ENCODE peak calls at places on chromosomes 1 and 21, in seven cellular contexts. M is H7, Y is heart right ventricle, U is testis, G is BE2C, S is body of pancreas, F is ovary. I is an unnamed sample.

GRCh38 chr1:225343618-225344017 is 84.2 kb downstream of the LBR start:
- DNase-seq in S (no peak), G (no peak), M (no peak), U (no peak), Y (no peak), F (no peak), I (no peak)

GRCh38 chr1:1165900-1166421 is 7.7 kb upstream of the TTLL10 start:
- DNase-seq in U (no peak), M (no peak), G (no peak), F (no peak), S (peak), Y (no peak), I (no peak)

GRCh38 chr1:231324660-231325059 is 13.0 kb downstream of the EXOC8 start:
- DNase-seq in G (no peak), U (no peak), F (no peak), M (no peak), S (no peak), Y (no peak), I (no peak)

GRCh38 chr1:175834597-175834996 is 91.2 kb upstream of the TNR start:
- DNase-seq in G (no peak), S (no peak), F (no peak), U (no peak), Y (no peak), M (no peak), I (peak)

GRCh38 chr1:26820784-26821269 is 5.7 kb upstream of the ZDHHC18 start:
- DNase-seq in G (no peak), Y (no peak), F (no peak), U (no peak), M (peak), S (no peak), I (no peak)

GRCh38 chr1:29975036-29975694 is 738.8 kb downstream of the PTPRU start:
- DNase-seq in G (no peak), M (peak), U (no peak), Y (peak), F (no peak), S (no peak), I (peak)

GRCh38 chr1:17648457-17649145 is 106.5 kb upstream of the ACTL8 start:
- DNase-seq in Y (no peak), S (peak), M (no peak), U (no peak), G (no peak), F (no peak), I (no peak)

GRCh38 chr1:86515597-86515996 is 31.3 kb upstream of the CLCA4 start:
- DNase-seq in S (no peak), G (no peak), F (no peak), M (peak), Y (no peak), U (no peak), I (peak)

GRCh38 chr1:10941891-10942541 is 70.4 kb upstream of the TARDBP start:
- DNase-seq in G (peak), Y (peak), U (peak), S (peak), M (peak), F (peak), I (peak)

GRCh38 chr1:67700692-67701410 is 15.8 kb downstream of the GADD45A start:
- DNase-seq in S (no peak), F (no peak), M (peak), U (no peak), G (peak), Y (peak), I (peak)

GRCh38 chr1:111825217-111825616 is 69.5 kb downstream of the DDX20 start:
- DNase-seq in F (no peak), S (no peak), G (no peak), U (no peak), M (no peak), Y (no peak), I (no peak)

GRCh38 chr1:50289495-50289894 is 133.7 kb downstream of the DMRTA2 start:
- DNase-seq in S (no peak), F (no peak), M (no peak), U (no peak), Y (no peak), G (no peak), I (no peak)

GRCh38 chr1:232880354-232880753 is 70.1 kb upstream of the NTPCR start:
- DNase-seq in F (no peak), U (peak), S (peak), M (peak), Y (no peak), G (peak), I (peak)

GRCh38 chr1:175150596-175151319 is 41.8 kb downstream of the KIAA0040 start:
- DNase-seq in U (no peak), M (no peak), Y (no peak), S (no peak), F (no peak), G (no peak), I (peak)

GRCh38 chr1:202752799-202753198 is 42.5 kb upstream of the SYT2 start:
- DNase-seq in U (no peak), G (no peak), F (no peak), S (no peak), M (no peak), Y (no peak), I (no peak)

GRCh38 chr1:3900150-3900968 is at the start of gene C1orf174:
- DNase-seq in F (peak), G (peak), Y (peak), M (peak), S (peak), U (peak), I (peak)

GRCh38 chr1:50424940-50425375 is 1.7 kb upstream of the DMRTA2 start:
- DNase-seq in S (no peak), U (no peak), F (no peak), G (no peak), M (peak), Y (no peak), I (peak)

GRCh38 chr1:6587261-6588005 is 7.6 kb downstream of the ZBTB48 start:
- DNase-seq in M (peak), Y (peak), G (no peak), S (peak), U (peak), F (no peak), I (no peak)

GRCh38 chr1:174266476-174266875 is 107.2 kb downstream of the RABGAP1L start:
- DNase-seq in M (no peak), S (no peak), G (no peak), F (no peak), U (no peak), Y (no peak), I (no peak)

GRCh38 chr21:42941696-42942085 is 16.3 kb upstream of the ERVH48-1 start:
- DNase-seq in U (no peak), F (no peak), Y (no peak), M (no peak), G (no peak), S (no peak), I (peak)

GRCh38 chr21:36976882-36977651 is 10.6 kb upstream of the HLCS start:
- DNase-seq in M (peak), F (no peak), S (peak), G (peak), U (peak), Y (peak), I (peak)

GRCh38 chr1:47444578-47445465 is 7.0 kb downstream of the FOXD2 start:
- DNase-seq in Y (no peak), F (no peak), M (peak), U (peak), S (peak), G (no peak), I (peak)

GRCh38 chr1:25786887-25787286 is 13.1 kb upstream of the SELENON start:
- DNase-seq in Y (no peak), F (no peak), S (no peak), G (no peak), M (no peak), U (no peak), I (no peak)

GRCh38 chr1:167328762-167329483 is 108.2 kb downstream of the POU2F1 start:
- DNase-seq in F (no peak), U (no peak), S (no peak), G (peak), M (peak), Y (no peak), I (peak)

GRCh38 chr1:113784104-113784779 is 25.0 kb upstream of the PHTF1 start:
- DNase-seq in G (no peak), S (no peak), M (no peak), Y (no peak), F (no peak), U (no peak), I (no peak)

GRCh38 chr21:38170705-38171682 is 85.8 kb upstream of the KCNJ15 start:
- DNase-seq in Y (no peak), F (no peak), S (no peak), M (no peak), G (no peak), U (no peak), I (no peak)

GRCh38 chr1:228364068-228364705 is 42.4 kb downstream of the TRIM11 start:
- DNase-seq in U (no peak), Y (no peak), M (peak), S (peak), G (peak), F (no peak), I (no peak)

DNA sequence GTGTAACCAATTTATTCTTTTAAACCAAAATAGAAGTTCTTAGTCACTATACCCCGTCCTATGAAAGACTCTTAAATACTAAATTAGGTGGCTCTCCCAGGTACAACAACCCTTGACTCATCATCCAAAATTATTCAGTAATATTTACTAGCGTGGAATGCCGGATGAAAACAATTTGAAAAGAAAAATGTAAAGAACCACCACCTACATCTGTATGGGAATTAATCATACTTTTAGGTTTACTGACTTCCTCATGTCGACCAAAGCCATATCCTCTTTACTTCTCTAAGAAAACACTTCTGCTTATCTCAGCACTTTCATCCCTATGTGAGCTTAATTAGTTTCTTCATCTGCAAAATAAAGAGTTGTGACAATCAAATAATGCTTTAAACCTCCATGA is 139.6 kb downstream of the AKT3 start:
- DNase-seq in M (no peak), U (no peak), S (no peak), G (no peak), F (no peak), Y (no peak), I (no peak)
- H3K4me3 ChIP-seq in M (no peak), U (no peak), S (no peak), G (no peak), F (no peak), Y (no peak), I (no peak)

DNA sequence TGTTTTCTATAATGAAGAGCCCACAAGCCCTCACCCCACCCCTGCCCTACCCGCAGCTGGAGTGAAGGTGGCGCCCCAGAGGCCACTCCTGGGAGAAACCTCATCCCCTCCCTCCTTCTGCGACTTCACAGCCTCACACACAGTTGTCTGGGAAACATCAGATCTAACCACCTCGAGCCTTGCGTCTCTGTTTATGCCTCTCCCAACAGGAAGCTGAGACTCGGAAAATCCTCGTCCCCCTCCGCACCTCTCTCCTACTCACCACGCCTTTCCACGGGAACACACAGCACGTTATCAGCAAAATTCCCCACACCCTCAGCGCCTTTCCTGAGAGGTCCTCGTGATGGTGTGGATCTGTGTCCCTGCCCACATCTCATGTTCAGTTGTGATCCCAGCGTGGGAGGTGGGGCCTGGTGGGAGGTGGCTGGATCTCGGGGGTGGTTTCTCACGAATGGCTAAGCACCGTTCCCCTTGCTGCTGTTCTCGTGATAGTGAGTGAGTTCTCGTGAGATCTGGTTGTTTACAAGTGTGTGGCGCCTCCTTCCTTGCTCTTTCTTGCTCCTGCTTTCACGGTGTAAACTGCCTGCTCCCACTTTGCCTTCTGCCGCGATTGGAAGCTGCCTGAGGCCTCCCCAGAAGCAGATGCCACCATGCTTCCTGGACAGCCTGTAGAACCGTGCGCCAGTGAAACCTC is 190.6 kb downstream of the KIF26B start:
- DNase-seq in M (peak), Y (no peak), F (no peak), S (no peak), G (peak), U (no peak), I (peak)
- H3K4me3 ChIP-seq in M (no peak), Y (no peak), F (no peak), S (no peak), G (no peak), U (peak), I (no peak)

GRCh38 chr1:205504311-205505075 is at the start of gene CDK18:
- DNase-seq in F (peak), S (peak), G (peak), Y (peak), U (peak), M (peak), I (peak)
- H3K4me3 ChIP-seq in F (peak), S (peak), G (peak), Y (peak), U (peak), M (peak), I (peak)

DNA sequence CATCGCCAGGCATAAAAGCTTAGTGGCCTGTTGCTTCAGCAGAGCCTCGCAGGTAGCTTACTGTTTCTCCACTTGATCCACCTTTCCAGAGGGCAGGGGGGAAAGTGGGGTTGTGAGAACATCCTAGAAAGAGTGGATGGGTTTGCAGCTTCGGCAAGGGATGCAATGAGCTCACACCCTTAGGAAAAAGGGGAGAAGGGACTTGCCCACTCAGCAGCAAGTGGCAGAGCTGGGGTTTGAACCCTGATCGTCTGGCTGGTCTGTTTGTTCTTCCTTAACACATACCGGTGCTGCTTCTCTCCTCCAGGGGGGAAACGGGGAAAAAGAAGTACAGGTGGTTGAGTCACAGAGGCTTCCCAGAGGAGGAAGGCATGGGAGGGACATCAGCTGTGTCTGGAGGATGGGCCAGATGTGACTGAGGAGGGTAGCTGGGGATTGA is 1.0 kb downstream of the TMEM201 start:
- DNase-seq in M (peak), S (no peak), Y (no peak), U (no peak), F (no peak), G (no peak), I (no peak)
- H3K4me3 ChIP-seq in M (peak), S (peak), Y (peak), U (peak), F (peak), G (peak), I (peak)

GRCh38 chr1:223715710-223716103 is 3.4 kb downstream of the CAPN2 start:
- DNase-seq in M (no peak), G (no peak), F (no peak), Y (no peak), U (no peak), S (no peak), I (no peak)
- H3K4me3 ChIP-seq in M (no peak), G (no peak), F (no peak), Y (no peak), U (no peak), S (no peak), I (peak)

GRCh38 chr1:14924455-14925325 is 228.9 kb upstream of the TMEM51 start:
- DNase-seq in S (peak), F (peak), G (peak), Y (no peak), U (peak), M (peak), I (peak)
- H3K4me3 ChIP-seq in S (peak), F (peak), G (peak), Y (peak), U (peak), M (peak), I (peak)

GRCh38 chr1:156703741-156704140 is 1.6 kb downstream of the CRABP2 start:
- DNase-seq in G (no peak), S (no peak), Y (no peak), U (no peak), F (no peak), M (peak), I (peak)
- H3K4me3 ChIP-seq in G (peak), S (no peak), Y (no peak), U (no peak), F (no peak), M (peak), I (peak)

GRCh38 chr1:58836396-58836795 is 52.5 kb upstream of the JUN start:
- DNase-seq in Y (no peak), G (no peak), U (no peak), M (no peak), F (no peak), S (no peak), I (no peak)
- H3K4me3 ChIP-seq in Y (no peak), G (no peak), U (no peak), M (no peak), F (no peak), S (no peak), I (no peak)

GRCh38 chr1:114901739-114902255 is 47.1 kb downstream of the SYCP1 start:
- DNase-seq in G (no peak), M (peak), F (no peak), S (no peak), U (no peak), Y (no peak), I (peak)
- H3K4me3 ChIP-seq in G (no peak), M (peak), F (no peak), S (no peak), U (no peak), Y (peak), I (no peak)